ENCODE peak calls at places on chromosomes 12 and 14, in seven cellular contexts. H is NK-92 treated with Interleukin-12 subunit alpha and Interleukin-12 subunit beta, amount 100 ng/mL, for 24 hours; X is esophagus muscularis mucosa; T is GM23248; K is sciatic nerve; I is hepatocyte; M is M059J. J is an unnamed sample.

GRCh38 chr12:115910057-115910456 is 367.4 kb downstream of the MED13L start:
- DNase-seq in H (no peak), X (no peak), T (no peak), K (no peak), I (no peak), M (no peak), J (no peak)

GRCh38 chr14:53792909-53793308 is 163.7 kb downstream of the BMP4 start:
- DNase-seq in H (no peak), X (no peak), T (no peak), K (no peak), I (no peak), M (peak; percentile 2), J (no peak)

GRCh38 chr14:92652413-92653151 is 95.8 kb downstream of the LGMN start:
- DNase-seq in H (no peak), X (no peak), T (no peak), K (no peak), I (no peak), M (no peak), J (no peak)

GRCh38 chr12:55704824-55705780 is 2.6 kb downstream of the ITGA7 start:
- DNase-seq in H (no peak), X (no peak), T (no peak), K (no peak), I (no peak), M (no peak), J (no peak)

GRCh38 chr14:46063872-46064271 is 587.7 kb downstream of the RPL10L start:
- DNase-seq in H (no peak), X (no peak), T (no peak), K (no peak), I (peak; percentile 6), M (peak; percentile 3), J (no peak)

GRCh38 chr14:86521032-86521730 is 991.2 kb downstream of the FLRT2 start:
- DNase-seq in H (no peak), X (no peak), T (no peak), K (no peak), I (no peak), M (no peak), J (no peak)

GRCh38 chr12:111434680-111435338 is 29.1 kb downstream of the SH2B3 start:
- DNase-seq in H (peak; percentile 77), X (peak; percentile 93), T (peak; percentile 76), K (no peak), I (peak; percentile 47), M (peak; percentile 73), J (peak; percentile 90)

GRCh38 chr14:68932219-68932618 is 46.9 kb downstream of the ACTN1 start:
- DNase-seq in H (no peak), X (no peak), T (peak; percentile 71), K (no peak), I (no peak), M (no peak), J (no peak)

GRCh38 chr12:14024589-14024988 is 43.2 kb upstream of the GRIN2B start:
- DNase-seq in H (no peak), X (no peak), T (no peak), K (no peak), I (no peak), M (no peak), J (no peak)

GRCh38 chr12:43692064-43692463 is 66.5 kb downstream of the PUS7L start:
- DNase-seq in H (no peak), X (no peak), T (peak; percentile 34), K (no peak), I (no peak), M (peak; percentile 65), J (no peak)

GRCh38 chr12:94839347-94839746 is 164.2 kb downstream of the NDUFA12 start:
- DNase-seq in H (no peak), X (peak; percentile 26), T (no peak), K (no peak), I (no peak), M (no peak), J (no peak)

GRCh38 chr12:57694459-57695019 is 607 bp downstream of the OS9 start:
- DNase-seq in H (no peak), X (no peak), T (peak; percentile 46), K (no peak), I (peak; percentile 47), M (no peak), J (peak; percentile 24)

GRCh38 chr14:52888839-52889838 is 61.7 kb downstream of the FERMT2 start:
- DNase-seq in H (no peak), X (no peak), T (no peak), K (no peak), I (no peak), M (no peak), J (no peak)

GRCh38 chr12:125151284-125151683 is 86.0 kb downstream of the AACS start:
- DNase-seq in H (no peak), X (no peak), T (no peak), K (no peak), I (no peak), M (no peak), J (no peak)

GRCh38 chr14:101202627-101203404 is 299.3 kb upstream of the RTL1 start:
- DNase-seq in H (no peak), X (peak; percentile 80), T (no peak), K (peak; percentile 45), I (no peak), M (no peak), J (no peak)

GRCh38 chr12:12661086-12661485 is 34.9 kb downstream of the GPR19 start:
- DNase-seq in H (no peak), X (no peak), T (peak; percentile 88), K (no peak), I (no peak), M (peak; percentile 71), J (no peak)

GRCh38 chr12:117408161-117408791 is 46.9 kb upstream of the NOS1 start:
- DNase-seq in H (no peak), X (no peak), T (peak; percentile 45), K (no peak), I (peak; percentile 61), M (peak; percentile 80), J (peak; percentile 59)

GRCh38 chr12:15550778-15551177 is 228.5 kb downstream of the PTPRO start:
- DNase-seq in H (no peak), X (no peak), T (no peak), K (no peak), I (no peak), M (no peak), J (no peak)

GRCh38 chr14:71365305-71365865 is 458.1 kb downstream of the PCNX1 start:
- DNase-seq in H (no peak), X (no peak), T (no peak), K (no peak), I (no peak), M (peak; percentile 72), J (no peak)

GRCh38 chr12:18998343-18999270 is 130.9 kb upstream of the PLEKHA5 start:
- DNase-seq in H (no peak), X (no peak), T (peak; percentile 91), K (no peak), I (peak; percentile 35), M (peak; percentile 88), J (no peak)

GRCh38 chr12:92141585-92142244 is 3.9 kb downstream of the BTG1 start:
- DNase-seq in H (no peak), X (no peak), T (no peak), K (no peak), I (no peak), M (no peak), J (peak; percentile 84)

GRCh38 chr12:80634903-80635302 is 72.5 kb upstream of the MYF6 start:
- DNase-seq in H (no peak), X (no peak), T (no peak), K (no peak), I (no peak), M (no peak), J (no peak)

GRCh38 chr12:106045251-106045674 is 93.5 kb downstream of the NUAK1 start:
- DNase-seq in H (no peak), X (peak; percentile 34), T (no peak), K (no peak), I (no peak), M (no peak), J (no peak)

GRCh38 chr12:72083096-72083825 is 144.6 kb downstream of the TPH2 start:
- DNase-seq in H (no peak), X (no peak), T (no peak), K (no peak), I (no peak), M (no peak), J (no peak)

GRCh38 chr12:76020731-76021672 is 10.6 kb downstream of the PHLDA1 start:
- DNase-seq in H (peak; percentile 42), X (no peak), T (peak; percentile 97), K (no peak), I (peak; percentile 58), M (peak; percentile 98), J (peak; percentile 99)

GRCh38 chr12:29818925-29819324 is 35.2 kb upstream of the TMTC1 start:
- DNase-seq in H (no peak), X (no peak), T (peak; percentile 56), K (peak; percentile 63), I (no peak), M (no peak), J (no peak)

GRCh38 chr12:93214523-93215289 is 163.0 kb upstream of the NUDT4 start:
- DNase-seq in H (no peak), X (peak; percentile 70), T (no peak), K (no peak), I (peak; percentile 12), M (no peak), J (no peak)

GRCh38 chr14:51317373-51317772 is 77.3 kb downstream of the TMX1 start:
- DNase-seq in H (no peak), X (no peak), T (no peak), K (no peak), I (no peak), M (no peak), J (no peak)

GRCh38 chr12:34402899-34403705 is 380.8 kb downstream of the ALG10 start:
- DNase-seq in H (no peak), X (peak; percentile 79), T (no peak), K (peak; percentile 21), I (no peak), M (no peak), J (no peak)

GRCh38 chr12:86724716-86725115 is 468.5 kb upstream of the MGAT4C start:
- DNase-seq in H (no peak), X (no peak), T (peak; percentile 79), K (no peak), I (no peak), M (peak; percentile 13), J (no peak)

GRCh38 chr14:100904307-100905019 is 941 bp upstream of the RTL1 start:
- DNase-seq in H (no peak), X (no peak), T (peak; percentile 13), K (peak; percentile 62), I (peak; percentile 72), M (peak; percentile 7), J (no peak)

GRCh38 chr14:81449114-81449513 is 49.0 kb upstream of the STON2 start:
- DNase-seq in H (no peak), X (no peak), T (no peak), K (no peak), I (no peak), M (no peak), J (no peak)

GRCh38 chr12:97995578-97995977 is 519.8 kb upstream of the TMPO start:
- DNase-seq in H (no peak), X (no peak), T (no peak), K (no peak), I (peak; percentile 24), M (no peak), J (no peak)

GRCh38 chr14:34971381-34971780 is 11.4 kb upstream of the SRP54 start:
- DNase-seq in H (no peak), X (no peak), T (peak; percentile 66), K (no peak), I (no peak), M (peak; percentile 65), J (peak; percentile 39)

GRCh38 chr12:44248436-44248835 is 412.6 kb downstream of the TMEM117 start:
- DNase-seq in H (no peak), X (no peak), T (no peak), K (no peak), I (no peak), M (no peak), J (no peak)

GRCh38 chr12:45268672-45269406 is 52.9 kb downstream of the ANO6 start:
- DNase-seq in H (no peak), X (peak; percentile 93), T (peak; percentile 82), K (peak; percentile 87), I (peak; percentile 87), M (peak; percentile 91), J (peak; percentile 71)

GRCh38 chr14:87632796-87633195 is 360.2 kb downstream of the GALC start:
- DNase-seq in H (no peak), X (no peak), T (no peak), K (no peak), I (no peak), M (no peak), J (no peak)

J was measured in lung microvascular endothelial cell.